ENCODE peak calls at places on chromosome 22, in seven cellular contexts. One of them, this sample, is unnamed.
A peak's percentile ranks its signal among the peaks of the same experiment; 100 is the strongest.

GRCh38 chr22:50082961-50083461 is 2.2 kb downstream of the MLC1 start:
- DNase-seq in anterior cingulate cortex: no peak
- DNase-seq in AG10803: no peak
- DNase-seq in activated T-cell treated with anti-CD3 and anti-CD28 coated beads, Interleukin-2, amount 50 U/mL, for 24 hours: no peak
- DNase-seq in activated CD4-positive, CD25-positive, alpha-beta regulatory T cell treated with anti-CD3 and anti-CD28 coated beads, Interleukin-2, amount 50 U/mL, for 72 hours: no peak
- DNase-seq in KBM-7: peak; percentile 56
- DNase-seq in HAP-1: no peak
- DNase-seq in this sample: no peak

GRCh38 chr22:17785185-17786184 is 11.2 kb upstream of the BID start:
- DNase-seq in anterior cingulate cortex: no peak
- DNase-seq in AG10803: peak; percentile 44
- DNase-seq in activated T-cell treated with anti-CD3 and anti-CD28 coated beads, Interleukin-2, amount 50 U/mL, for 24 hours: peak; percentile 81
- DNase-seq in activated CD4-positive, CD25-positive, alpha-beta regulatory T cell treated with anti-CD3 and anti-CD28 coated beads, Interleukin-2, amount 50 U/mL, for 72 hours: peak; percentile 73
- DNase-seq in KBM-7: peak; percentile 69
- DNase-seq in HAP-1: peak; percentile 4
- DNase-seq in this sample: peak; percentile 21

GRCh38 chr22:38347944-38348750 is 30.9 kb upstream of the CSNK1E start:
- DNase-seq in anterior cingulate cortex: no peak
- DNase-seq in AG10803: peak; percentile 14
- DNase-seq in activated T-cell treated with anti-CD3 and anti-CD28 coated beads, Interleukin-2, amount 50 U/mL, for 24 hours: peak; percentile 19
- DNase-seq in activated CD4-positive, CD25-positive, alpha-beta regulatory T cell treated with anti-CD3 and anti-CD28 coated beads, Interleukin-2, amount 50 U/mL, for 72 hours: no peak
- DNase-seq in KBM-7: no peak
- DNase-seq in HAP-1: no peak
- DNase-seq in this sample: no peak

GRCh38 chr22:48566741-48567140 is 1260.9 kb downstream of the BRD1 start:
- DNase-seq in anterior cingulate cortex: no peak
- DNase-seq in AG10803: peak; percentile 66
- DNase-seq in activated T-cell treated with anti-CD3 and anti-CD28 coated beads, Interleukin-2, amount 50 U/mL, for 24 hours: no peak
- DNase-seq in activated CD4-positive, CD25-positive, alpha-beta regulatory T cell treated with anti-CD3 and anti-CD28 coated beads, Interleukin-2, amount 50 U/mL, for 72 hours: no peak
- DNase-seq in KBM-7: no peak
- DNase-seq in HAP-1: no peak
- DNase-seq in this sample: no peak

GRCh38 chr22:47575291-47575690 is 812.8 kb downstream of the TBC1D22A start:
- DNase-seq in anterior cingulate cortex: no peak
- DNase-seq in AG10803: no peak
- DNase-seq in activated T-cell treated with anti-CD3 and anti-CD28 coated beads, Interleukin-2, amount 50 U/mL, for 24 hours: no peak
- DNase-seq in activated CD4-positive, CD25-positive, alpha-beta regulatory T cell treated with anti-CD3 and anti-CD28 coated beads, Interleukin-2, amount 50 U/mL, for 72 hours: no peak
- DNase-seq in KBM-7: no peak
- DNase-seq in HAP-1: no peak
- DNase-seq in this sample: no peak

GRCh38 chr22:23044570-23044969 is 25.7 kb upstream of the GNAZ start:
- DNase-seq in anterior cingulate cortex: no peak
- DNase-seq in AG10803: no peak
- DNase-seq in activated T-cell treated with anti-CD3 and anti-CD28 coated beads, Interleukin-2, amount 50 U/mL, for 24 hours: no peak
- DNase-seq in activated CD4-positive, CD25-positive, alpha-beta regulatory T cell treated with anti-CD3 and anti-CD28 coated beads, Interleukin-2, amount 50 U/mL, for 72 hours: no peak
- DNase-seq in KBM-7: no peak
- DNase-seq in HAP-1: no peak
- DNase-seq in this sample: no peak

GRCh38 chr22:48555606-48556005 is 1272.1 kb downstream of the BRD1 start:
- DNase-seq in anterior cingulate cortex: no peak
- DNase-seq in AG10803: no peak
- DNase-seq in activated T-cell treated with anti-CD3 and anti-CD28 coated beads, Interleukin-2, amount 50 U/mL, for 24 hours: no peak
- DNase-seq in activated CD4-positive, CD25-positive, alpha-beta regulatory T cell treated with anti-CD3 and anti-CD28 coated beads, Interleukin-2, amount 50 U/mL, for 72 hours: no peak
- DNase-seq in KBM-7: no peak
- DNase-seq in HAP-1: no peak
- DNase-seq in this sample: no peak

GRCh38 chr22:29476116-29476515 is 3.9 kb upstream of the NEFH start:
- DNase-seq in anterior cingulate cortex: no peak
- DNase-seq in AG10803: no peak
- DNase-seq in activated T-cell treated with anti-CD3 and anti-CD28 coated beads, Interleukin-2, amount 50 U/mL, for 24 hours: no peak
- DNase-seq in activated CD4-positive, CD25-positive, alpha-beta regulatory T cell treated with anti-CD3 and anti-CD28 coated beads, Interleukin-2, amount 50 U/mL, for 72 hours: no peak
- DNase-seq in KBM-7: no peak
- DNase-seq in HAP-1: no peak
- DNase-seq in this sample: no peak

GRCh38 chr22:22872722-22873708 is 14.6 kb upstream of the IGLL5 start:
- DNase-seq in anterior cingulate cortex: no peak
- DNase-seq in AG10803: no peak
- DNase-seq in activated T-cell treated with anti-CD3 and anti-CD28 coated beads, Interleukin-2, amount 50 U/mL, for 24 hours: no peak
- DNase-seq in activated CD4-positive, CD25-positive, alpha-beta regulatory T cell treated with anti-CD3 and anti-CD28 coated beads, Interleukin-2, amount 50 U/mL, for 72 hours: no peak
- DNase-seq in KBM-7: no peak
- DNase-seq in HAP-1: no peak
- DNase-seq in this sample: no peak

GRCh38 chr22:37196539-37197450 is 8.7 kb upstream of the C1QTNF6 start:
- DNase-seq in anterior cingulate cortex: no peak
- DNase-seq in AG10803: peak; percentile 87
- DNase-seq in activated T-cell treated with anti-CD3 and anti-CD28 coated beads, Interleukin-2, amount 50 U/mL, for 24 hours: peak; percentile 30
- DNase-seq in activated CD4-positive, CD25-positive, alpha-beta regulatory T cell treated with anti-CD3 and anti-CD28 coated beads, Interleukin-2, amount 50 U/mL, for 72 hours: peak; percentile 31
- DNase-seq in KBM-7: no peak
- DNase-seq in HAP-1: no peak
- DNase-seq in this sample: no peak

GRCh38 chr22:43148581-43148980 is 2.8 kb upstream of the TSPO start:
- DNase-seq in anterior cingulate cortex: no peak
- DNase-seq in AG10803: no peak
- DNase-seq in activated T-cell treated with anti-CD3 and anti-CD28 coated beads, Interleukin-2, amount 50 U/mL, for 24 hours: no peak
- DNase-seq in activated CD4-positive, CD25-positive, alpha-beta regulatory T cell treated with anti-CD3 and anti-CD28 coated beads, Interleukin-2, amount 50 U/mL, for 72 hours: no peak
- DNase-seq in KBM-7: no peak
- DNase-seq in HAP-1: no peak
- DNase-seq in this sample: peak; percentile 56

GRCh38 chr22:38347181-38347943 is 30.1 kb upstream of the CSNK1E start:
- DNase-seq in anterior cingulate cortex: no peak
- DNase-seq in AG10803: no peak
- DNase-seq in activated T-cell treated with anti-CD3 and anti-CD28 coated beads, Interleukin-2, amount 50 U/mL, for 24 hours: peak; percentile 13
- DNase-seq in activated CD4-positive, CD25-positive, alpha-beta regulatory T cell treated with anti-CD3 and anti-CD28 coated beads, Interleukin-2, amount 50 U/mL, for 72 hours: no peak
- DNase-seq in KBM-7: no peak
- DNase-seq in HAP-1: no peak
- DNase-seq in this sample: no peak

GRCh38 chr22:45572444-45572843 is 69.8 kb downstream of the FBLN1 start:
- DNase-seq in anterior cingulate cortex: no peak
- DNase-seq in AG10803: peak; percentile 37
- DNase-seq in activated T-cell treated with anti-CD3 and anti-CD28 coated beads, Interleukin-2, amount 50 U/mL, for 24 hours: no peak
- DNase-seq in activated CD4-positive, CD25-positive, alpha-beta regulatory T cell treated with anti-CD3 and anti-CD28 coated beads, Interleukin-2, amount 50 U/mL, for 72 hours: no peak
- DNase-seq in KBM-7: no peak
- DNase-seq in HAP-1: no peak
- DNase-seq in this sample: no peak

GRCh38 chr22:31179345-31179744 is 19.4 kb downstream of the RNF185 start:
- DNase-seq in anterior cingulate cortex: no peak
- DNase-seq in AG10803: peak; percentile 76
- DNase-seq in activated T-cell treated with anti-CD3 and anti-CD28 coated beads, Interleukin-2, amount 50 U/mL, for 24 hours: no peak
- DNase-seq in activated CD4-positive, CD25-positive, alpha-beta regulatory T cell treated with anti-CD3 and anti-CD28 coated beads, Interleukin-2, amount 50 U/mL, for 72 hours: no peak
- DNase-seq in KBM-7: no peak
- DNase-seq in HAP-1: no peak
- DNase-seq in this sample: no peak

GRCh38 chr22:24982301-24983056 is 30.0 kb downstream of the KIAA1671 start:
- DNase-seq in anterior cingulate cortex: no peak
- DNase-seq in AG10803: no peak
- DNase-seq in activated T-cell treated with anti-CD3 and anti-CD28 coated beads, Interleukin-2, amount 50 U/mL, for 24 hours: no peak
- DNase-seq in activated CD4-positive, CD25-positive, alpha-beta regulatory T cell treated with anti-CD3 and anti-CD28 coated beads, Interleukin-2, amount 50 U/mL, for 72 hours: no peak
- DNase-seq in KBM-7: no peak
- DNase-seq in HAP-1: no peak
- DNase-seq in this sample: no peak

GRCh38 chr22:42919199-42919598 is 62.1 kb upstream of the ARFGAP3 start:
- DNase-seq in anterior cingulate cortex: no peak
- DNase-seq in AG10803: peak; percentile 59
- DNase-seq in activated T-cell treated with anti-CD3 and anti-CD28 coated beads, Interleukin-2, amount 50 U/mL, for 24 hours: no peak
- DNase-seq in activated CD4-positive, CD25-positive, alpha-beta regulatory T cell treated with anti-CD3 and anti-CD28 coated beads, Interleukin-2, amount 50 U/mL, for 72 hours: no peak
- DNase-seq in KBM-7: no peak
- DNase-seq in HAP-1: no peak
- DNase-seq in this sample: peak; percentile 63

GRCh38 chr22:31082606-31083376 is 1.7 kb downstream of the SMTN start:
- DNase-seq in anterior cingulate cortex: no peak
- DNase-seq in AG10803: peak; percentile 76
- DNase-seq in activated T-cell treated with anti-CD3 and anti-CD28 coated beads, Interleukin-2, amount 50 U/mL, for 24 hours: peak; percentile 70
- DNase-seq in activated CD4-positive, CD25-positive, alpha-beta regulatory T cell treated with anti-CD3 and anti-CD28 coated beads, Interleukin-2, amount 50 U/mL, for 72 hours: no peak
- DNase-seq in KBM-7: peak; percentile 61
- DNase-seq in HAP-1: peak; percentile 42
- DNase-seq in this sample: peak; percentile 25

GRCh38 chr22:20803696-20804324 is 29.9 kb downstream of the SERPIND1 start:
- DNase-seq in anterior cingulate cortex: no peak
- DNase-seq in AG10803: peak; percentile 16
- DNase-seq in activated T-cell treated with anti-CD3 and anti-CD28 coated beads, Interleukin-2, amount 50 U/mL, for 24 hours: peak; percentile 50
- DNase-seq in activated CD4-positive, CD25-positive, alpha-beta regulatory T cell treated with anti-CD3 and anti-CD28 coated beads, Interleukin-2, amount 50 U/mL, for 72 hours: no peak
- DNase-seq in KBM-7: peak; percentile 23
- DNase-seq in HAP-1: no peak
- DNase-seq in this sample: peak; percentile 14

GRCh38 chr22:32596471-32596870 is 121.9 kb downstream of the FBXO7 start:
- DNase-seq in anterior cingulate cortex: no peak
- DNase-seq in AG10803: no peak
- DNase-seq in activated T-cell treated with anti-CD3 and anti-CD28 coated beads, Interleukin-2, amount 50 U/mL, for 24 hours: no peak
- DNase-seq in activated CD4-positive, CD25-positive, alpha-beta regulatory T cell treated with anti-CD3 and anti-CD28 coated beads, Interleukin-2, amount 50 U/mL, for 72 hours: no peak
- DNase-seq in KBM-7: no peak
- DNase-seq in HAP-1: no peak
- DNase-seq in this sample: no peak

GRCh38 chr22:44210721-44211120 is 30.0 kb downstream of the PARVG start:
- DNase-seq in anterior cingulate cortex: no peak
- DNase-seq in AG10803: peak; percentile 88
- DNase-seq in activated T-cell treated with anti-CD3 and anti-CD28 coated beads, Interleukin-2, amount 50 U/mL, for 24 hours: no peak
- DNase-seq in activated CD4-positive, CD25-positive, alpha-beta regulatory T cell treated with anti-CD3 and anti-CD28 coated beads, Interleukin-2, amount 50 U/mL, for 72 hours: no peak
- DNase-seq in KBM-7: no peak
- DNase-seq in HAP-1: no peak
- DNase-seq in this sample: no peak

GRCh38 chr22:22823126-22823804 is 64.4 kb upstream of the IGLL5 start:
- DNase-seq in anterior cingulate cortex: no peak
- DNase-seq in AG10803: no peak
- DNase-seq in activated T-cell treated with anti-CD3 and anti-CD28 coated beads, Interleukin-2, amount 50 U/mL, for 24 hours: no peak
- DNase-seq in activated CD4-positive, CD25-positive, alpha-beta regulatory T cell treated with anti-CD3 and anti-CD28 coated beads, Interleukin-2, amount 50 U/mL, for 72 hours: no peak
- DNase-seq in KBM-7: peak; percentile 25
- DNase-seq in HAP-1: no peak
- DNase-seq in this sample: peak; percentile 82

GRCh38 chr22:46813816-46814597 is 51.6 kb downstream of the TBC1D22A start:
- DNase-seq in anterior cingulate cortex: no peak
- DNase-seq in AG10803: peak; percentile 76
- DNase-seq in activated T-cell treated with anti-CD3 and anti-CD28 coated beads, Interleukin-2, amount 50 U/mL, for 24 hours: peak; percentile 8
- DNase-seq in activated CD4-positive, CD25-positive, alpha-beta regulatory T cell treated with anti-CD3 and anti-CD28 coated beads, Interleukin-2, amount 50 U/mL, for 72 hours: no peak
- DNase-seq in KBM-7: no peak
- DNase-seq in HAP-1: no peak
- DNase-seq in this sample: no peak

GRCh38 chr22:25970996-25971811 is 198.1 kb upstream of the SEZ6L start:
- DNase-seq in anterior cingulate cortex: no peak
- DNase-seq in AG10803: no peak
- DNase-seq in activated T-cell treated with anti-CD3 and anti-CD28 coated beads, Interleukin-2, amount 50 U/mL, for 24 hours: no peak
- DNase-seq in activated CD4-positive, CD25-positive, alpha-beta regulatory T cell treated with anti-CD3 and anti-CD28 coated beads, Interleukin-2, amount 50 U/mL, for 72 hours: no peak
- DNase-seq in KBM-7: no peak
- DNase-seq in HAP-1: no peak
- DNase-seq in this sample: no peak

GRCh38 chr22:45305456-45306065 is 4.2 kb upstream of the FAM118A start:
- DNase-seq in anterior cingulate cortex: no peak
- DNase-seq in AG10803: no peak
- DNase-seq in activated T-cell treated with anti-CD3 and anti-CD28 coated beads, Interleukin-2, amount 50 U/mL, for 24 hours: no peak
- DNase-seq in activated CD4-positive, CD25-positive, alpha-beta regulatory T cell treated with anti-CD3 and anti-CD28 coated beads, Interleukin-2, amount 50 U/mL, for 72 hours: no peak
- DNase-seq in KBM-7: no peak
- DNase-seq in HAP-1: no peak
- DNase-seq in this sample: no peak

GRCh38 chr22:24514241-24515024 is 19.3 kb downstream of the UPB1 start:
- DNase-seq in anterior cingulate cortex: no peak
- DNase-seq in AG10803: no peak
- DNase-seq in activated T-cell treated with anti-CD3 and anti-CD28 coated beads, Interleukin-2, amount 50 U/mL, for 24 hours: no peak
- DNase-seq in activated CD4-positive, CD25-positive, alpha-beta regulatory T cell treated with anti-CD3 and anti-CD28 coated beads, Interleukin-2, amount 50 U/mL, for 72 hours: no peak
- DNase-seq in KBM-7: no peak
- DNase-seq in HAP-1: no peak
- DNase-seq in this sample: no peak

This sample was measured in MV-4-11.